ENCODE peak calls at places on chromosomes 1 and 21, in four cellular contexts. R, E, P and O are unnamed samples. For H3F3A and H3K27me3, the result is how much of the 10 kb centered on the place peaks cover.

GRCh38 chr1:10897981-10898728 is 101.7 kb upstream of the CASZ1 start:
- DNase-seq in R (no peak), E (no peak), P (peak), O (peak)

GRCh38 chr21:38775733-38776132 is 30.0 kb upstream of the ETS2 start:
- DNase-seq in R (no peak), E (no peak), P (no peak), O (no peak)

GRCh38 chr1:10379101-10379620 is 19.7 kb upstream of the PGD start:
- DNase-seq in R (no peak), E (no peak), P (no peak), O (no peak)

GRCh38 chr1:27491748-27492700 is 2.1 kb upstream of the WASF2 start:
- DNase-seq in R (no peak), E (no peak), P (no peak), O (no peak)

GRCh38 chr1:32351859-32352745 is 10.2 kb downstream of the FAM229A start:
- DNase-seq in R (peak), E (peak), P (no peak), O (peak)

GRCh38 chr1:41794031-41794430 is 124.7 kb downstream of the HIVEP3 start:
- DNase-seq in R (no peak), E (no peak), P (no peak), O (no peak)

GRCh38 chr1:170133663-170134062 is 12.1 kb upstream of the NTMT2 start:
- DNase-seq in R (no peak), E (no peak), P (no peak), O (no peak)

GRCh38 chr1:89616844-89617627 is 15.9 kb upstream of the LRRC8C start:
- DNase-seq in R (no peak), E (no peak), P (no peak), O (no peak)

GRCh38 chr1:212284332-212284743 is 872 bp upstream of the PPP2R5A start:
- DNase-seq in R (no peak), E (no peak), P (no peak), O (no peak)

GRCh38 chr1:45470306-45470798 is 20.6 kb downstream of the TESK2 start:
- DNase-seq in R (no peak), E (no peak), P (no peak), O (no peak)

GRCh38 chr1:156437054-156437453 is 63.5 kb downstream of the MEF2D start:
- DNase-seq in R (no peak), E (no peak), P (no peak), O (no peak)

GRCh38 chr1:156436319-156437043 is 64.1 kb downstream of the MEF2D start:
- DNase-seq in R (no peak), E (peak), P (no peak), O (no peak)

GRCh38 chr1:156439036-156439435 is 61.5 kb downstream of the MEF2D start:
- DNase-seq in R (no peak), E (no peak), P (no peak), O (no peak)

GRCh38 chr1:156438278-156438987 is 62.1 kb downstream of the MEF2D start:
- DNase-seq in R (no peak), E (no peak), P (no peak), O (no peak)

DNA sequence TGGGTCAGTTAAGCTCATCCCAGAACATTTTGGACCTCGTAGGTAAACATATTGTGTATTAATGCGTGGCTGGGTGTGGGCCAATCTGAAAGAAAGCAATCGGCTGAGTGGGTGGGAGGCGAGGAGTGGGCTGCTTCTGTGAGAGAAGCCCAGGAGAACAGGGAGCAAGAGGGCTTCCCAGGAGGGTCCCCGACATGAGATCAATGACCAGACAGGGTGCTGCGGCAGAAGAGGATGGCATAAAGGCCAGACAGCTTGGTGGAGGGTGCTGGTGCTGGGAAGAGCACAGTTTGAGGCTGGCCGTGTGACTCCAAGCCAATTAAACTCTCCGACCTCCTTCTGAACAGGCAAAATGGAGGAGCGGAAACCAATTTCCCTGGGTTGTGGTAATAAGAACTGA is 63.1 kb downstream of the MEF2D start:
- DNase-seq in R (no peak), E (no peak), P (no peak), O (no peak)
- H3F3A ChIP-seq in R (under half), E (under half), P (under half), O (under half)

DNA sequence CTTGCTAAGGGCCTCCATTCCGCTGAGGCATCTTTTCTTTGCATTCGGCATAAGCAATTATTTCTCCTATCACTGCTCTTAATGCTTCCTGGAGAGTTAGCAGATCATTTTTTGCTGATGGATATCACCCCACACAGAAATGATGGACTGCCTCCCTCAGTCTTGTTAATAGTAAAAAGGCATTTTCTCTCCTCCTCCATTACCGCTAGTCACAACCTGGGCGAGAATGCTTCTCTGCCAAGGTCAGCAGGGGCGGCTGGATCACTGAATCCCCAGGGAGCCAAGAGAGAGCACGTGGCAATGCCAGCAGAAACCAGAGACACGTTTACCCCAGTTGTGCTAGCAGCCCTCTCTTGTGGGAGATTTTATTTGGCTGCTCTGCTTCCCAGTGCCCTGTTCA is 75.0 kb downstream of the ELAVL4 start:
- DNase-seq in R (peak), E (no peak), P (no peak), O (no peak)
- H2AFZ ChIP-seq in R (no peak), E (no peak), P (no peak), O (no peak)

GRCh38 chr1:63329621-63330330 is 7.4 kb downstream of the FOXD3 start:
- DNase-seq in R (peak), E (no peak), P (no peak), O (no peak)
- H3K27me3 ChIP-seq in R (half or more), E (half or more), P (under half), O (under half)

DNA sequence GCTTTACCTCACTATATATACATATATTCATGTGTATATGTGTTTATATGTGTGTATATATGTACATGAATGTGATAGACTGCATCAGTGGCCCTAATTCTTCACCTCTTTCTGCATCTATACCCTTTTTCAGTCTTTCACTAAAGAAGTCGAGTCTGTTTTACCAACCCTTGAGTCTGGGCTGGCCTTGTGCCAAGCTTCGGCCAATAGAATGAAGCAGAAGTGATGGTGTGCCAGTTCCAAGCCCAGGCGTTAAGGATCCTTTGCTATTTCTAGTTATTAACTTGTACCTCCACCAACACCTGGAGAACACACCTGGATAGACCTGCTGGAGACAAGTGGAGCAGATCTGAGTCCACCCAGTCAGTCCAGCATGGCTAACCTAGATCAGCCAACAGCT is 61.6 kb upstream of the PPM1J start:
- DNase-seq in R (no peak), E (no peak), P (no peak), O (no peak)
- H3F3A ChIP-seq in R (under half), E (under half), P (under half), O (under half)